ENCODE peak calls at places on chromosomes 6 and 20, in five cellular contexts. One of them, this sample, is unnamed.

GRCh38 chr6:49342410-49342809 is 120.6 kb downstream of the MMUT start:
- DNase-seq in colonic mucosa: no peak
- DNase-seq in stimulated activated CD4-positive, alpha-beta T cell treated with anti-CD3 and anti-CD28 coated beads, Interleukin-1b, Interleukin-23, amount 100 ng/mL, for 4 hours: no peak
- DNase-seq in activated CD4-positive, alpha-beta memory T cell treated with anti-CD3 and anti-CD28 coated beads, Interleukin-2, amount 10 ng/mL, durations not matched to agents 7 days and 5 days: no peak
- DNase-seq in NCI-H1417: peak
- DNase-seq in this sample: no peak

GRCh38 chr6:165889636-165890403 is 226.8 kb upstream of the PDE10A start:
- DNase-seq in colonic mucosa: no peak
- DNase-seq in stimulated activated CD4-positive, alpha-beta T cell treated with anti-CD3 and anti-CD28 coated beads, Interleukin-1b, Interleukin-23, amount 100 ng/mL, for 4 hours: no peak
- DNase-seq in activated CD4-positive, alpha-beta memory T cell treated with anti-CD3 and anti-CD28 coated beads, Interleukin-2, amount 10 ng/mL, durations not matched to agents 7 days and 5 days: no peak
- DNase-seq in NCI-H1417: no peak
- DNase-seq in this sample: peak

GRCh38 chr6:72522735-72523141 is 99.1 kb upstream of the KCNQ5 start:
- DNase-seq in colonic mucosa: no peak
- DNase-seq in stimulated activated CD4-positive, alpha-beta T cell treated with anti-CD3 and anti-CD28 coated beads, Interleukin-1b, Interleukin-23, amount 100 ng/mL, for 4 hours: peak
- DNase-seq in activated CD4-positive, alpha-beta memory T cell treated with anti-CD3 and anti-CD28 coated beads, Interleukin-2, amount 10 ng/mL, durations not matched to agents 7 days and 5 days: no peak
- DNase-seq in NCI-H1417: peak
- DNase-seq in this sample: no peak

GRCh38 chr20:14951707-14952106 is 614.3 kb upstream of the FLRT3 start:
- DNase-seq in colonic mucosa: no peak
- DNase-seq in stimulated activated CD4-positive, alpha-beta T cell treated with anti-CD3 and anti-CD28 coated beads, Interleukin-1b, Interleukin-23, amount 100 ng/mL, for 4 hours: no peak
- DNase-seq in activated CD4-positive, alpha-beta memory T cell treated with anti-CD3 and anti-CD28 coated beads, Interleukin-2, amount 10 ng/mL, durations not matched to agents 7 days and 5 days: no peak
- DNase-seq in NCI-H1417: no peak
- DNase-seq in this sample: no peak

GRCh38 chr6:33807606-33808005 is 3.8 kb upstream of the MLN start:
- DNase-seq in colonic mucosa: no peak
- DNase-seq in stimulated activated CD4-positive, alpha-beta T cell treated with anti-CD3 and anti-CD28 coated beads, Interleukin-1b, Interleukin-23, amount 100 ng/mL, for 4 hours: no peak
- DNase-seq in activated CD4-positive, alpha-beta memory T cell treated with anti-CD3 and anti-CD28 coated beads, Interleukin-2, amount 10 ng/mL, durations not matched to agents 7 days and 5 days: no peak
- DNase-seq in NCI-H1417: no peak
- DNase-seq in this sample: no peak

GRCh38 chr6:4848382-4849068 is 72.3 kb downstream of the CDYL start:
- DNase-seq in colonic mucosa: no peak
- DNase-seq in stimulated activated CD4-positive, alpha-beta T cell treated with anti-CD3 and anti-CD28 coated beads, Interleukin-1b, Interleukin-23, amount 100 ng/mL, for 4 hours: no peak
- DNase-seq in activated CD4-positive, alpha-beta memory T cell treated with anti-CD3 and anti-CD28 coated beads, Interleukin-2, amount 10 ng/mL, durations not matched to agents 7 days and 5 days: no peak
- DNase-seq in NCI-H1417: no peak
- DNase-seq in this sample: no peak

GRCh38 chr20:40251284-40251932 is 437.6 kb downstream of the MAFB start:
- DNase-seq in colonic mucosa: peak
- DNase-seq in stimulated activated CD4-positive, alpha-beta T cell treated with anti-CD3 and anti-CD28 coated beads, Interleukin-1b, Interleukin-23, amount 100 ng/mL, for 4 hours: no peak
- DNase-seq in activated CD4-positive, alpha-beta memory T cell treated with anti-CD3 and anti-CD28 coated beads, Interleukin-2, amount 10 ng/mL, durations not matched to agents 7 days and 5 days: no peak
- DNase-seq in NCI-H1417: no peak
- DNase-seq in this sample: no peak

GRCh38 chr6:151044465-151045441 is 179.3 kb downstream of the MTHFD1L start:
- DNase-seq in colonic mucosa: peak
- DNase-seq in stimulated activated CD4-positive, alpha-beta T cell treated with anti-CD3 and anti-CD28 coated beads, Interleukin-1b, Interleukin-23, amount 100 ng/mL, for 4 hours: no peak
- DNase-seq in activated CD4-positive, alpha-beta memory T cell treated with anti-CD3 and anti-CD28 coated beads, Interleukin-2, amount 10 ng/mL, durations not matched to agents 7 days and 5 days: no peak
- DNase-seq in NCI-H1417: peak
- DNase-seq in this sample: no peak

GRCh38 chr6:150377211-150377781 is 8.5 kb downstream of the IYD start:
- DNase-seq in colonic mucosa: no peak
- DNase-seq in stimulated activated CD4-positive, alpha-beta T cell treated with anti-CD3 and anti-CD28 coated beads, Interleukin-1b, Interleukin-23, amount 100 ng/mL, for 4 hours: no peak
- DNase-seq in activated CD4-positive, alpha-beta memory T cell treated with anti-CD3 and anti-CD28 coated beads, Interleukin-2, amount 10 ng/mL, durations not matched to agents 7 days and 5 days: no peak
- DNase-seq in NCI-H1417: no peak
- DNase-seq in this sample: no peak